ENCODE peak calls at places on chromosomes 11 and 22, in nine cellular contexts. J is Panc1, X is astrocyte of the cerebellum, W is osteocyte, F is testis, L is GM13977, Z is HFFc6, Y is heart left ventricle, I is lower leg skin. A is an unnamed sample.
A peak's percentile ranks its signal among the peaks of the same experiment; 100 is the strongest.

GRCh38 chr11:59611570-59612565 is 3.7 kb downstream of the OSBP start:
- DNase-seq in Y (no peak), X (no peak), Z (peak; percentile 32), I (no peak), W (no peak), F (no peak), L (no peak), J (no peak), A (peak; percentile 7)

GRCh38 chr11:38646382-38646781 is 2048.3 kb upstream of the RAG2 start:
- DNase-seq in X (no peak), I (no peak), W (no peak), Y (peak; percentile 50), Z (no peak), L (no peak), J (no peak), F (no peak), A (no peak)

GRCh38 chr22:18033204-18033998 is 9.0 kb upstream of the MICAL3 start:
- DNase-seq in Y (no peak), I (no peak), Z (no peak), X (no peak), L (no peak), J (no peak), W (no peak), F (no peak), A (peak; percentile 44)

GRCh38 chr11:112498701-112499100 is 238.0 kb upstream of the PLET1 start:
- DNase-seq in I (no peak), L (no peak), F (no peak), J (no peak), Y (no peak), W (no peak), X (no peak), Z (peak; percentile 4), A (no peak)

GRCh38 chr11:57775474-57775873 is 13.9 kb downstream of the CTNND1 start:
- DNase-seq in W (no peak), X (no peak), F (no peak), Y (peak; percentile 48), Z (no peak), I (no peak), L (no peak), J (no peak), A (no peak)

GRCh38 chr11:102293873-102294601 is 23.2 kb upstream of the BIRC3 start:
- DNase-seq in J (peak; percentile 69), I (no peak), F (no peak), Y (no peak), W (no peak), L (peak; percentile 66), Z (peak; percentile 53), X (no peak), A (no peak)

GRCh38 chr11:113908107-113908506 is 3.5 kb downstream of the HTR3B start:
- DNase-seq in L (no peak), F (no peak), I (no peak), J (no peak), W (peak; percentile 34), X (no peak), Z (no peak), Y (no peak), A (no peak)

GRCh38 chr22:20434264-20434751 is 3.3 kb downstream of the SCARF2 start:
- DNase-seq in X (no peak), Y (no peak), I (no peak), W (no peak), J (no peak), F (no peak), L (peak; percentile 31), Z (no peak), A (no peak)

GRCh38 chr11:108890482-108891092 is 225.7 kb downstream of the DDX10 start:
- DNase-seq in L (no peak), X (no peak), F (no peak), Y (no peak), W (no peak), Z (no peak), I (no peak), J (no peak), A (no peak)

GRCh38 chr22:31122532-31123291 is at the start of gene INPP5J:
- DNase-seq in W (no peak), Y (peak; percentile 72), J (no peak), I (no peak), Z (no peak), F (peak; percentile 62), L (no peak), X (peak; percentile 15), A (no peak)

GRCh38 chr11:34609187-34609751 is 11.6 kb upstream of the EHF start:
- DNase-seq in I (no peak), W (no peak), L (no peak), Y (no peak), F (no peak), J (no peak), X (no peak), Z (no peak), A (no peak)

GRCh38 chr11:120432056-120433018 is 79.2 kb upstream of the GRIK4 start:
- DNase-seq in L (no peak), Z (peak; percentile 99), X (peak; percentile 100), W (no peak), Y (peak; percentile 42), J (peak; percentile 99), I (peak; percentile 70), F (no peak), A (peak; percentile 95)

GRCh38 chr22:22671506-22671905 is 27.1 kb downstream of the GGTLC2 start:
- DNase-seq in Y (no peak), F (no peak), L (no peak), X (no peak), J (no peak), I (no peak), W (no peak), Z (no peak), A (no peak)

GRCh38 chr11:118907051-118907748 is 18.5 kb downstream of the BCL9L start:
- DNase-seq in W (peak; percentile 94), F (peak; percentile 91), J (peak; percentile 86), Y (peak; percentile 83), X (no peak), L (peak; percentile 90), Z (peak; percentile 70), I (peak; percentile 84), A (no peak)

DNA sequence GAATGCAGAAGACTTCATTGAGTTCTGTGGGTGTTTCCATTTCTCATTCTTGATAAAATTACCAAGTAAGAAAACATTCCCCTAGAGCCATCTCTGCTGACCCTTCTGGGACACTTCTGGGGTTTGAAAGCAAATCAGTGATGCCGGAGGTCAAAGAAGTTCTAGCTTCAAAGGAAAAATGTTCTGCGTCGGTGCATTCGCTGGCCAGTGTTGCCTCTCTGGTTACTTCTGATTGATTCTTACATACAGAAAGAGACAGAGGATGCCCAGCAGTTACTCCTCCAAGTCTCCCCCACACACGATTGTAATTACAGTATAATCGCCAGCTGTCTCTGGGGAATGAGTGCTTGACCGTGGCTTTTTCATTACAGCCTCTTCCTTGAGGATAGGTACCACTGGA is 150.9 kb downstream of the SNX19 start:
- DNase-seq in X (no peak), I (no peak), Y (no peak), L (no peak), W (no peak), Z (no peak), J (no peak), F (no peak), A (no peak)
- TF ChIP-seq CTCF in X (no peak), I (no peak), Y (no peak), L (no peak), W (no peak), Z (no peak), J (no peak), F (no peak), A (no peak)

GRCh38 chr11:106082096-106082495 is 4.6 kb downstream of the AASDHPPT start:
- DNase-seq in W (no peak), F (no peak), I (no peak), J (no peak), Z (no peak), L (no peak), Y (no peak), X (no peak), A (no peak)

GRCh38 chr11:106076923-106077608 is at the start of gene KBTBD3:
- DNase-seq in W (peak; percentile 99), Y (peak; percentile 99), J (peak; percentile 99), L (peak; percentile 90), F (peak; percentile 99), X (peak; percentile 99), I (peak; percentile 99), Z (peak; percentile 99), A (peak; percentile 98)

GRCh38 chr11:106072804-106073203 is 4.3 kb downstream of the KBTBD3 start:
- DNase-seq in X (no peak), F (no peak), J (no peak), I (no peak), Y (no peak), W (no peak), L (no peak), Z (no peak), A (no peak)

GRCh38 chr11:106076421-106076922 is 675 bp downstream of the KBTBD3 start:
- DNase-seq in W (no peak), Y (no peak), J (peak; percentile 28), I (peak; percentile 15), X (no peak), Z (no peak), L (no peak), F (peak; percentile 25), A (no peak)

DNA sequence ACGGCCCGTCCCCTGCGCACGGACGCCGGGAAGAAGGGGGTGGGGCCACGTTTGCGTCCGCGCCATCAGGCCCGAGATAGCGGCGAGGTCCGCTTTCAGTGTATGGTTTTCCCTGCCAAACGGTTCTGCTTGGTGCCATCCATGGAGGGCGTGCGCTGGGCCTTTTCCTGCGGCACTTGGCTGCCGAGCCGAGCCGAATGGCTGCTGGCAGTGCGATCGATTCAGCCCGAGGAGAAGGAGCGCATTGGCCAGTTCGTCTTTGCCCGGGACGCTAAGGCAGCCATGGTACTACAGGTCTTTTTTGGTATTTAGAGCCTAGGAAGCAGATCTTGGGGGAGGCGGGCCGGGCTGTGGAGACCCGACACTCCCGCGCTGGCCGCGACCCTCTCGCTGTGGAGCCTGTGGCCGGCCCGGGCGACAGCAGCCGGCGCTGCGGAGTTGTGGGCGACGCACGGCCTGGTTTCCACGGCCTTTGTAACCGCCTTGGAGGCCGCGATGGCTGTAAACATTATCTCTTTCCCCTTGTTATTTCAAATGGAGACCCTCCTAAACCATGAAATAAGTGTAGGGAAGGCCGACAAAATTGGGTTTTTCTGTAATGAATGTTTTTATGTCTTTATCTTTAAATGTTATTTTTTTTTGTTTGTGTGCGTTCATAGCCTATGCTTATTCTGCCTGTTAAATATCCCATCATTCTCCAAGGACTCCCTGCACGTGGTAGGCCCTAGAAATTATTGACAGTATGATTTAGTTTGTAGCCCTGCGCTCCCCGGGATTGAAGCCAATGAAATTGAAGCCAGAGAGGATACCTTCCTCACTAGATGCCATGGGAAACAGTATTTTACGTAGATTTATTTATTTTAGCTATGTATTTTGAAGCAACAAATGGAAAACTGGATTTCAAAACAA is at the start of gene AASDHPPT:
- DNase-seq in F (peak; percentile 49), X (no peak), J (peak; percentile 20), W (no peak), L (no peak), I (no peak), Y (no peak), Z (peak; percentile 9), A (no peak)
- TF ChIP-seq CTCF in F (no peak), X (no peak), J (no peak), W (no peak), L (peak; percentile 18), I (no peak), Y (no peak), Z (peak; percentile 10), A (no peak)

GRCh38 chr11:64102005-64102738 is 63.7 kb downstream of the MACROD1 start:
- DNase-seq in Z (no peak), J (no peak), L (no peak), W (no peak), F (no peak), Y (no peak), X (no peak), I (no peak), A (no peak)
- TF ChIP-seq CTCF in Z (no peak), J (no peak), L (no peak), W (no peak), F (no peak), Y (no peak), X (no peak), I (no peak), A (no peak)

GRCh38 chr11:61509058-61510029 is 795 bp downstream of the LRRC10B start:
- DNase-seq in L (peak; percentile 92), F (peak; percentile 72), I (no peak), X (no peak), W (no peak), Z (no peak), J (no peak), Y (peak; percentile 80), A (no peak)
- TF ChIP-seq CTCF in L (peak; percentile 50), F (peak; percentile 59), I (no peak), X (peak; percentile 18), W (peak; percentile 60), Z (no peak), J (peak; percentile 85), Y (peak; percentile 38), A (peak; percentile 29)